ENCODE peak calls at places on chromosomes 3 and 15, in eight cellular contexts. One of them, this sample, is unnamed.

GRCh38 chr15:55856506-55856905 is 113.6 kb upstream of the PRTG start:
- DNase-seq in NCI-H1694: no peak
- DNase-seq in left lobe of liver: no peak
- DNase-seq in NCI-H1436: no peak
- DNase-seq in ascending aorta: no peak
- DNase-seq in pancreas: no peak
- DNase-seq in stimulated activated naive CD8-positive, alpha-beta T cell treated with anti-CD3 and anti-CD28 coated beads, Interleukin-15, amount 100 ng/mL, for 72 hours: no peak
- DNase-seq in smooth muscle cell of the brain vasculature: no peak
- DNase-seq in this sample: no peak

GRCh38 chr3:41522620-41523019 is 323.3 kb downstream of the CTNNB1 start:
- DNase-seq in NCI-H1694: no peak
- DNase-seq in left lobe of liver: no peak
- DNase-seq in NCI-H1436: no peak
- DNase-seq in ascending aorta: no peak
- DNase-seq in pancreas: peak
- DNase-seq in stimulated activated naive CD8-positive, alpha-beta T cell treated with anti-CD3 and anti-CD28 coated beads, Interleukin-15, amount 100 ng/mL, for 72 hours: no peak
- DNase-seq in smooth muscle cell of the brain vasculature: no peak
- DNase-seq in this sample: no peak

GRCh38 chr3:184791134-184791533 is 20.8 kb upstream of the VPS8 start:
- DNase-seq in NCI-H1694: no peak
- DNase-seq in left lobe of liver: no peak
- DNase-seq in NCI-H1436: peak
- DNase-seq in ascending aorta: no peak
- DNase-seq in pancreas: no peak
- DNase-seq in stimulated activated naive CD8-positive, alpha-beta T cell treated with anti-CD3 and anti-CD28 coated beads, Interleukin-15, amount 100 ng/mL, for 72 hours: no peak
- DNase-seq in smooth muscle cell of the brain vasculature: no peak
- DNase-seq in this sample: no peak

GRCh38 chr3:46929324-46929723 is 47.2 kb downstream of the CCDC12 start:
- DNase-seq in NCI-H1694: no peak
- DNase-seq in left lobe of liver: peak
- DNase-seq in NCI-H1436: no peak
- DNase-seq in ascending aorta: no peak
- DNase-seq in pancreas: peak
- DNase-seq in stimulated activated naive CD8-positive, alpha-beta T cell treated with anti-CD3 and anti-CD28 coated beads, Interleukin-15, amount 100 ng/mL, for 72 hours: no peak
- DNase-seq in smooth muscle cell of the brain vasculature: no peak
- DNase-seq in this sample: no peak

GRCh38 chr3:43231276-43232000 is 54.9 kb upstream of the SNRK start:
- DNase-seq in NCI-H1694: no peak
- DNase-seq in left lobe of liver: no peak
- DNase-seq in NCI-H1436: no peak
- DNase-seq in ascending aorta: no peak
- DNase-seq in pancreas: no peak
- DNase-seq in stimulated activated naive CD8-positive, alpha-beta T cell treated with anti-CD3 and anti-CD28 coated beads, Interleukin-15, amount 100 ng/mL, for 72 hours: no peak
- DNase-seq in smooth muscle cell of the brain vasculature: no peak
- DNase-seq in this sample: no peak

GRCh38 chr15:76312540-76313174 is 1.4 kb upstream of the ETFA start:
- DNase-seq in NCI-H1694: no peak
- DNase-seq in left lobe of liver: peak
- DNase-seq in NCI-H1436: no peak
- DNase-seq in ascending aorta: no peak
- DNase-seq in pancreas: no peak
- DNase-seq in stimulated activated naive CD8-positive, alpha-beta T cell treated with anti-CD3 and anti-CD28 coated beads, Interleukin-15, amount 100 ng/mL, for 72 hours: no peak
- DNase-seq in smooth muscle cell of the brain vasculature: no peak
- DNase-seq in this sample: no peak

GRCh38 chr3:133441867-133442270 is 42.0 kb downstream of the BFSP2 start:
- DNase-seq in NCI-H1694: no peak
- DNase-seq in left lobe of liver: no peak
- DNase-seq in NCI-H1436: no peak
- DNase-seq in ascending aorta: no peak
- DNase-seq in pancreas: no peak
- DNase-seq in stimulated activated naive CD8-positive, alpha-beta T cell treated with anti-CD3 and anti-CD28 coated beads, Interleukin-15, amount 100 ng/mL, for 72 hours: no peak
- DNase-seq in smooth muscle cell of the brain vasculature: no peak
- DNase-seq in this sample: no peak

GRCh38 chr15:59917504-59918157 is 86.5 kb upstream of the FOXB1 start:
- DNase-seq in NCI-H1694: peak
- DNase-seq in left lobe of liver: peak
- DNase-seq in NCI-H1436: peak
- DNase-seq in ascending aorta: no peak
- DNase-seq in pancreas: peak
- DNase-seq in stimulated activated naive CD8-positive, alpha-beta T cell treated with anti-CD3 and anti-CD28 coated beads, Interleukin-15, amount 100 ng/mL, for 72 hours: peak
- DNase-seq in smooth muscle cell of the brain vasculature: peak
- DNase-seq in this sample: peak

GRCh38 chr3:16059081-16059537 is 115.4 kb upstream of the GALNT15 start:
- DNase-seq in NCI-H1694: no peak
- DNase-seq in left lobe of liver: no peak
- DNase-seq in NCI-H1436: no peak
- DNase-seq in ascending aorta: no peak
- DNase-seq in pancreas: no peak
- DNase-seq in stimulated activated naive CD8-positive, alpha-beta T cell treated with anti-CD3 and anti-CD28 coated beads, Interleukin-15, amount 100 ng/mL, for 72 hours: no peak
- DNase-seq in smooth muscle cell of the brain vasculature: no peak
- DNase-seq in this sample: no peak

GRCh38 chr3:112976953-112977352 is 2.0 kb upstream of the CD200R1 start:
- DNase-seq in NCI-H1694: no peak
- DNase-seq in left lobe of liver: no peak
- DNase-seq in NCI-H1436: no peak
- DNase-seq in ascending aorta: no peak
- DNase-seq in pancreas: no peak
- DNase-seq in stimulated activated naive CD8-positive, alpha-beta T cell treated with anti-CD3 and anti-CD28 coated beads, Interleukin-15, amount 100 ng/mL, for 72 hours: no peak
- DNase-seq in smooth muscle cell of the brain vasculature: no peak
- DNase-seq in this sample: no peak

GRCh38 chr15:40155270-40155910 is 5.5 kb upstream of the BUB1B start:
- DNase-seq in NCI-H1694: no peak
- DNase-seq in left lobe of liver: no peak
- DNase-seq in NCI-H1436: no peak
- DNase-seq in ascending aorta: no peak
- DNase-seq in pancreas: peak
- DNase-seq in stimulated activated naive CD8-positive, alpha-beta T cell treated with anti-CD3 and anti-CD28 coated beads, Interleukin-15, amount 100 ng/mL, for 72 hours: no peak
- DNase-seq in smooth muscle cell of the brain vasculature: no peak
- DNase-seq in this sample: peak

GRCh38 chr3:73490453-73491311 is 134.1 kb downstream of the PDZRN3 start:
- DNase-seq in NCI-H1694: no peak
- DNase-seq in left lobe of liver: no peak
- DNase-seq in NCI-H1436: no peak
- DNase-seq in ascending aorta: no peak
- DNase-seq in pancreas: peak
- DNase-seq in stimulated activated naive CD8-positive, alpha-beta T cell treated with anti-CD3 and anti-CD28 coated beads, Interleukin-15, amount 100 ng/mL, for 72 hours: no peak
- DNase-seq in smooth muscle cell of the brain vasculature: peak
- DNase-seq in this sample: no peak

GRCh38 chr15:94026458-94026967 is 204.8 kb upstream of the MCTP2 start:
- DNase-seq in NCI-H1694: no peak
- DNase-seq in left lobe of liver: no peak
- DNase-seq in NCI-H1436: no peak
- DNase-seq in ascending aorta: no peak
- DNase-seq in pancreas: no peak
- DNase-seq in stimulated activated naive CD8-positive, alpha-beta T cell treated with anti-CD3 and anti-CD28 coated beads, Interleukin-15, amount 100 ng/mL, for 72 hours: no peak
- DNase-seq in smooth muscle cell of the brain vasculature: no peak
- DNase-seq in this sample: no peak

GRCh38 chr15:101043911-101044624 is 124.9 kb downstream of the LRRK1 start:
- DNase-seq in NCI-H1694: no peak
- DNase-seq in left lobe of liver: peak
- DNase-seq in NCI-H1436: no peak
- DNase-seq in ascending aorta: peak
- DNase-seq in pancreas: peak
- DNase-seq in stimulated activated naive CD8-positive, alpha-beta T cell treated with anti-CD3 and anti-CD28 coated beads, Interleukin-15, amount 100 ng/mL, for 72 hours: no peak
- DNase-seq in smooth muscle cell of the brain vasculature: no peak
- DNase-seq in this sample: peak

GRCh38 chr3:107945406-107945805 is 145.4 kb downstream of the CD47 start:
- DNase-seq in NCI-H1694: no peak
- DNase-seq in left lobe of liver: no peak
- DNase-seq in NCI-H1436: no peak
- DNase-seq in ascending aorta: no peak
- DNase-seq in pancreas: no peak
- DNase-seq in stimulated activated naive CD8-positive, alpha-beta T cell treated with anti-CD3 and anti-CD28 coated beads, Interleukin-15, amount 100 ng/mL, for 72 hours: no peak
- DNase-seq in smooth muscle cell of the brain vasculature: no peak
- DNase-seq in this sample: no peak

GRCh38 chr3:185070491-185071335 is 82.1 kb downstream of the C3orf70 start:
- DNase-seq in NCI-H1694: no peak
- DNase-seq in left lobe of liver: no peak
- DNase-seq in NCI-H1436: peak
- DNase-seq in ascending aorta: no peak
- DNase-seq in pancreas: no peak
- DNase-seq in stimulated activated naive CD8-positive, alpha-beta T cell treated with anti-CD3 and anti-CD28 coated beads, Interleukin-15, amount 100 ng/mL, for 72 hours: no peak
- DNase-seq in smooth muscle cell of the brain vasculature: no peak
- DNase-seq in this sample: no peak

GRCh38 chr15:27487846-27488245 is 516.9 kb downstream of the GABRG3 start:
- DNase-seq in NCI-H1694: no peak
- DNase-seq in left lobe of liver: no peak
- DNase-seq in NCI-H1436: no peak
- DNase-seq in ascending aorta: no peak
- DNase-seq in pancreas: no peak
- DNase-seq in stimulated activated naive CD8-positive, alpha-beta T cell treated with anti-CD3 and anti-CD28 coated beads, Interleukin-15, amount 100 ng/mL, for 72 hours: no peak
- DNase-seq in smooth muscle cell of the brain vasculature: no peak
- DNase-seq in this sample: no peak